ENCODE peak calls at places on chromosomes 4 and X, in ten cellular contexts. S is dorsolateral prefrontal cortex; O is neural progenitor cell; C is GM13976; N is cardiac fibroblast; T is endothelial cell; U is CD4-positive, alpha-beta T cell; X is left lung; Z is HFFc6; L is AG04450. A is an unnamed sample.

GRCh38 chr4:181674315-181674714 is 568.9 kb upstream of the TENM3 start:
- DNase-seq in S (no peak), O (no peak), C (no peak), N (peak), T (no peak), U (no peak), X (no peak), Z (peak), L (no peak), A (no peak)

GRCh38 chrX:13487731-13488505 is 81.5 kb upstream of the EGFL6 start:
- DNase-seq in S (no peak), O (peak), C (peak), N (peak), T (peak), U (peak), X (no peak), Z (peak), L (peak), A (peak)

GRCh38 chr4:140720387-140721087 is 35.6 kb downstream of the TBC1D9 start:
- DNase-seq in S (no peak), O (no peak), C (no peak), N (no peak), T (no peak), U (no peak), X (no peak), Z (no peak), L (no peak), A (no peak)

GRCh38 chr4:123305746-123306145 is 90.8 kb upstream of the SPRY1 start:
- DNase-seq in S (no peak), O (no peak), C (no peak), N (no peak), T (no peak), U (no peak), X (no peak), Z (no peak), L (no peak), A (no peak)

GRCh38 chr4:2408401-2408958 is 10.0 kb downstream of the ZFYVE28 start:
- DNase-seq in S (no peak), O (no peak), C (no peak), N (no peak), T (no peak), U (no peak), X (no peak), Z (no peak), L (no peak), A (no peak)

GRCh38 chrX:80550722-80551121 is 130.5 kb downstream of the TENT5D start:
- DNase-seq in S (no peak), O (peak), C (no peak), N (no peak), T (peak), U (no peak), X (no peak), Z (no peak), L (no peak), A (no peak)

GRCh38 chr4:107913283-107913899 is 18.0 kb upstream of the CYP2U1 start:
- DNase-seq in S (no peak), O (peak), C (no peak), N (peak), T (peak), U (peak), X (no peak), Z (peak), L (peak), A (peak)

GRCh38 chrX:123728554-123728953 is 4.3 kb downstream of the THOC2 start:
- DNase-seq in S (no peak), O (no peak), C (no peak), N (no peak), T (no peak), U (no peak), X (no peak), Z (no peak), L (no peak), A (no peak)

GRCh38 chr4:25378130-25378743 is 1.2 kb downstream of the ANAPC4 start:
- DNase-seq in S (no peak), O (no peak), C (no peak), N (no peak), T (no peak), U (no peak), X (no peak), Z (no peak), L (no peak), A (no peak)

GRCh38 chr4:55183926-55184599 is 58.7 kb upstream of the KDR start:
- DNase-seq in S (no peak), O (no peak), C (no peak), N (peak), T (no peak), U (no peak), X (no peak), Z (peak), L (peak), A (no peak)

GRCh38 chr4:100657187-100657586 is 139.4 kb upstream of the EMCN start:
- DNase-seq in S (no peak), O (no peak), C (no peak), N (peak), T (no peak), U (no peak), X (no peak), Z (no peak), L (no peak), A (no peak)

GRCh38 chr4:42149004-42149403 is 3.5 kb downstream of the BEND4 start:
- DNase-seq in S (no peak), O (no peak), C (peak), N (no peak), T (no peak), U (no peak), X (no peak), Z (no peak), L (no peak), A (peak)

GRCh38 chr4:48914311-48914710 is 7.7 kb upstream of the OCIAD2 start:
- DNase-seq in S (no peak), O (no peak), C (no peak), N (no peak), T (no peak), U (no peak), X (no peak), Z (no peak), L (no peak), A (no peak)

GRCh38 chr4:72112514-72113156 is 80.8 kb downstream of the NPFFR2 start:
- DNase-seq in S (no peak), O (no peak), C (peak), N (peak), T (no peak), U (no peak), X (no peak), Z (peak), L (peak), A (peak)

GRCh38 chrX:33078273-33078672 is 133.1 kb downstream of the DMD start:
- DNase-seq in S (no peak), O (no peak), C (no peak), N (no peak), T (no peak), U (no peak), X (no peak), Z (no peak), L (no peak), A (no peak)

GRCh38 chr4:79298484-79298883 is 27.4 kb downstream of the NAA11 start:
- DNase-seq in S (no peak), O (no peak), C (no peak), N (no peak), T (no peak), U (no peak), X (peak), Z (no peak), L (no peak), A (no peak)

GRCh38 chr4:84501721-84502267 is 2.7 kb upstream of the NKX6-1 start:
- DNase-seq in S (no peak), O (peak), C (no peak), N (no peak), T (no peak), U (no peak), X (peak), Z (no peak), L (no peak), A (no peak)

GRCh38 chr4:73127839-73128448 is 58.4 kb upstream of the COX18 start:
- DNase-seq in S (no peak), O (peak), C (peak), N (peak), T (no peak), U (no peak), X (no peak), Z (peak), L (no peak), A (no peak)

GRCh38 chrX:70196961-70197805 is 19.9 kb downstream of the DGAT2L6 start:
- DNase-seq in S (no peak), O (peak), C (peak), N (peak), T (peak), U (peak), X (no peak), Z (peak), L (no peak), A (peak)

GRCh38 chrX:33132569-33132968 is 78.8 kb downstream of the DMD start:
- DNase-seq in S (no peak), O (no peak), C (no peak), N (no peak), T (no peak), U (no peak), X (no peak), Z (no peak), L (no peak), A (no peak)

GRCh38 chr4:632926-633325 is 7.6 kb downstream of the PDE6B start:
- DNase-seq in S (no peak), O (no peak), C (no peak), N (no peak), T (no peak), U (no peak), X (peak), Z (no peak), L (no peak), A (no peak)

GRCh38 chr4:111601671-111602070 is 543.6 kb upstream of the FAM241A start:
- DNase-seq in S (no peak), O (no peak), C (no peak), N (no peak), T (no peak), U (no peak), X (no peak), Z (no peak), L (no peak), A (no peak)

GRCh38 chr4:111605111-111605510 is 540.1 kb upstream of the FAM241A start:
- DNase-seq in S (no peak), O (no peak), C (no peak), N (no peak), T (no peak), U (no peak), X (no peak), Z (no peak), L (no peak), A (no peak)

GRCh38 chr4:111602848-111603247 is 542.4 kb upstream of the FAM241A start:
- DNase-seq in S (no peak), O (no peak), C (no peak), N (peak), T (no peak), U (no peak), X (no peak), Z (peak), L (no peak), A (no peak)
- TF ChIP-seq CTCF in S (no peak), O (no peak), C (no peak), N (peak), T (no peak), U (no peak), X (no peak), Z (peak), L (peak), A (no peak)

GRCh38 chrX:106959897-106960296 is 39.7 kb downstream of the CLDN2 start:
- DNase-seq in S (no peak), O (peak), C (no peak), N (peak), T (no peak), U (no peak), X (no peak), Z (peak), L (no peak), A (no peak)
- TF ChIP-seq CTCF in S (no peak), O (peak), C (no peak), N (peak), T (no peak), U (no peak), X (no peak), Z (peak), L (peak), A (no peak)

DNA sequence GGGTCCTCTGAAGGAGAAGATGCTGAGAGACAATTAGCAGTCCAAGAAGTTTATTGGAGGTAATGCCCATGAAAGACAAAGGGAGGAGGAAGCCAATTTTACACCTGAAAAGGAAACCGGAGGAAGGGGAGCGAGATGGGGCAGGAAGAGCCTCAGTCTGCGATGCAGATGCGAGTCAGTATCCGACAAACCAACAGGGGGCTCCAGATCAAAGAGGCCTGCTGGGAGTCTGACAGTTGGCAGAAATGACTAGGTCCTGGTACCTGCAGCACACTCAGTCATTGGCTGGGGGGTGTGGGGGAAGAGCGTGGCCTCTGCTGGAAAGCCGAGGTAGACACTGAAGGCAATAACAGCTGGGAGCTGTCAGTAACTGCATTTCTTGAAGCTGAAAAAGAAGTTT is 231.1 kb upstream of the CENPE start:
- DNase-seq in S (no peak), O (peak), C (peak), N (no peak), T (peak), U (no peak), X (no peak), Z (no peak), L (no peak), A (peak)
- TF ChIP-seq CTCF in S (no peak), O (peak), C (no peak), N (no peak), T (peak), U (no peak), X (no peak), Z (peak), L (no peak), A (no peak)

DNA sequence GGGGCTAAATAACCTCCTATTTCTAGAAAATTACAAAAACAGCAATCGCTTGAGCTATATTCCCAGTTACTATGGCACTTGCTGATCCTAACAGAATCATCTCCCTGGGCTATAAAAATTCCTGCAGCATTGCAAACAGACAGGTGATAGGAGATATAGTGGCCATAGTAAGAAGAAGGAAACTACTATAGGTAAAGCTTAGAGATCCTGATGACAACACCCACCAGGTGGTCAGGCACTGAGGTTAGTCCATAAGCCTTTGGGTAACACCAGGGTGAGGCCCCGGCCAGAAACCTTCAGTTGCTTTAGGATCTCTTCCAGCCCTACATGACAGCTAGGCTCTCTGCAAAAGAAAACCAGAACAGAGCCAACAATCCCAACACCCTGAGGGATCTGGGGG is 197.9 kb upstream of the PPP1R2C start:
- DNase-seq in S (no peak), O (no peak), C (no peak), N (no peak), T (no peak), U (no peak), X (no peak), Z (no peak), L (no peak), A (no peak)
- TF ChIP-seq CTCF in S (no peak), O (no peak), C (no peak), N (no peak), T (no peak), U (no peak), X (no peak), Z (no peak), L (no peak), A (no peak)

GRCh38 chr4:158610790-158611189 is 60.9 kb downstream of the C4orf46 start:
- DNase-seq in S (no peak), O (no peak), C (peak), N (peak), T (no peak), U (no peak), X (no peak), Z (no peak), L (no peak), A (peak)

GRCh38 chr4:158605393-158605792 is 66.3 kb downstream of the C4orf46 start:
- DNase-seq in S (no peak), O (no peak), C (no peak), N (no peak), T (no peak), U (no peak), X (no peak), Z (no peak), L (no peak), A (no peak)

GRCh38 chr4:158604369-158604768 is 67.3 kb downstream of the C4orf46 start:
- DNase-seq in S (no peak), O (no peak), C (no peak), N (no peak), T (no peak), U (no peak), X (no peak), Z (no peak), L (no peak), A (no peak)

GRCh38 chr4:158606969-158607368 is 64.7 kb downstream of the C4orf46 start:
- DNase-seq in S (no peak), O (no peak), C (no peak), N (no peak), T (no peak), U (no peak), X (no peak), Z (no peak), L (no peak), A (no peak)
- TF ChIP-seq CTCF in S (no peak), O (no peak), C (no peak), N (no peak), T (no peak), U (no peak), X (no peak), Z (no peak), L (no peak), A (no peak)

GRCh38 chrX:5595570-5595969 is 633.1 kb downstream of the NLGN4X start:
- DNase-seq in S (no peak), O (no peak), C (no peak), N (no peak), T (no peak), U (no peak), X (no peak), Z (no peak), L (no peak), A (no peak)
- TF ChIP-seq CTCF in S (no peak), O (no peak), C (no peak), N (no peak), T (no peak), U (no peak), X (no peak), Z (no peak), L (no peak), A (no peak)